ENCODE peak calls at places on chromosomes 5 and 9, in ten cellular contexts. R is NCI-H774; T is GM19239; L is MV-4-11; K is activated naive CD8-positive, alpha-beta T cell treated with anti-CD3 and anti-CD28 coated beads, Interleukin-2, amount 50 U/mL, for 24 hours; A is mucosa of gallbladder; W is NCI-H2081; C is heart right ventricle; M is prostate gland; Y is AG08395. P is an unnamed sample.

GRCh38 chr9:97761879-97762278 is 64.7 kb upstream of the XPA start:
- DNase-seq in R (no peak), T (no peak), L (no peak), K (no peak), A (no peak), W (no peak), C (no peak), M (no peak), Y (no peak), P (no peak)

GRCh38 chr5:42570946-42571625 is 147.8 kb downstream of the GHR start:
- DNase-seq in R (no peak), T (no peak), L (no peak), K (no peak), A (no peak), W (no peak), C (no peak), M (no peak), Y (peak; percentile 33), P (no peak)

GRCh38 chr5:150514708-150515211 is 6.8 kb downstream of the NDST1 start:
- DNase-seq in R (no peak), T (no peak), L (no peak), K (no peak), A (peak; percentile 69), W (no peak), C (no peak), M (no peak), Y (no peak), P (peak; percentile 72)

GRCh38 chr9:8762676-8763075 is 963.1 kb upstream of the DMAC1 start:
- DNase-seq in R (no peak), T (no peak), L (no peak), K (no peak), A (no peak), W (no peak), C (no peak), M (no peak), Y (no peak), P (no peak)

GRCh38 chr5:36090033-36090432 is 23.4 kb upstream of the UGT3A2 start:
- DNase-seq in R (no peak), T (no peak), L (peak; percentile 70), K (no peak), A (no peak), W (peak; percentile 30), C (no peak), M (no peak), Y (peak; percentile 34), P (no peak)

GRCh38 chr5:78495800-78496199 is 135.4 kb downstream of the SCAMP1 start:
- DNase-seq in R (no peak), T (no peak), L (no peak), K (no peak), A (no peak), W (no peak), C (no peak), M (no peak), Y (no peak), P (no peak)

GRCh38 chr5:8721536-8721935 is 824.3 kb downstream of the SEMA5A start:
- DNase-seq in R (no peak), T (no peak), L (no peak), K (no peak), A (no peak), W (no peak), C (no peak), M (no peak), Y (no peak), P (no peak)

GRCh38 chr9:92133949-92134604 is 18.9 kb upstream of the SPTLC1 start:
- DNase-seq in R (peak; percentile 82), T (peak; percentile 63), L (peak; percentile 63), K (peak; percentile 84), A (peak; percentile 69), W (peak; percentile 84), C (peak; percentile 72), M (peak; percentile 63), Y (peak; percentile 87), P (peak; percentile 81)

GRCh38 chr5:11998397-11998796 is 94.2 kb upstream of the CTNND2 start:
- DNase-seq in R (no peak), T (no peak), L (no peak), K (no peak), A (no peak), W (no peak), C (no peak), M (no peak), Y (no peak), P (no peak)

P was measured in right lobe of liver.